ENCODE peak calls at places on chromosomes 7 and 10, in ten cellular contexts. One of them, this sample, is unnamed.
A peak's percentile ranks its signal among the peaks of the same experiment; 100 is the strongest.

GRCh38 chr7:90824386-90825307 is 228.5 kb downstream of the CDK14 start:
- DNase-seq in SW480: no peak
- DNase-seq in nephron progenitor cell: no peak
- DNase-seq in activated CD4-positive, alpha-beta T cell treated with anti-CD3 and anti-CD28 coated beads, Interleukin-2, amount 10 ng/mL, durations not matched to agents 7 days and 5 days: no peak
- DNase-seq in H7: no peak
- DNase-seq in stimulated activated CD4-positive, alpha-beta T cell treated with anti-CD3 and anti-CD28 coated beads, TNF-alpha, amount 100 ng/mL, for 24 hours: no peak
- DNase-seq in endothelial cell: no peak
- DNase-seq in stimulated activated naive CD8-positive, alpha-beta T cell treated with anti-CD3 and anti-CD28 coated beads, Interleukin-15, Interleukin-2, amounts not matched to agents 100 U/mL and 50 U/mL, for 24 hours: no peak
- DNase-seq in NCI-H460: no peak
- DNase-seq in anterior cingulate cortex: no peak
- DNase-seq in this sample: no peak

GRCh38 chr10:124949543-124949942 is 7.6 kb downstream of the ZRANB1 start:
- DNase-seq in stimulated activated naive CD8-positive, alpha-beta T cell treated with anti-CD3 and anti-CD28 coated beads, Interleukin-15, Interleukin-2, amounts not matched to agents 100 U/mL and 50 U/mL, for 24 hours: no peak
- DNase-seq in H7: no peak
- DNase-seq in stimulated activated CD4-positive, alpha-beta T cell treated with anti-CD3 and anti-CD28 coated beads, TNF-alpha, amount 100 ng/mL, for 24 hours: no peak
- DNase-seq in SW480: no peak
- DNase-seq in NCI-H460: no peak
- DNase-seq in activated CD4-positive, alpha-beta T cell treated with anti-CD3 and anti-CD28 coated beads, Interleukin-2, amount 10 ng/mL, durations not matched to agents 7 days and 5 days: no peak
- DNase-seq in endothelial cell: no peak
- DNase-seq in anterior cingulate cortex: no peak
- DNase-seq in nephron progenitor cell: no peak
- DNase-seq in this sample: no peak

GRCh38 chr7:148915211-148915610 is 31.1 kb upstream of the EZH2 start:
- DNase-seq in NCI-H460: no peak
- DNase-seq in H7: no peak
- DNase-seq in endothelial cell: no peak
- DNase-seq in activated CD4-positive, alpha-beta T cell treated with anti-CD3 and anti-CD28 coated beads, Interleukin-2, amount 10 ng/mL, durations not matched to agents 7 days and 5 days: no peak
- DNase-seq in SW480: no peak
- DNase-seq in anterior cingulate cortex: no peak
- DNase-seq in stimulated activated CD4-positive, alpha-beta T cell treated with anti-CD3 and anti-CD28 coated beads, TNF-alpha, amount 100 ng/mL, for 24 hours: no peak
- DNase-seq in stimulated activated naive CD8-positive, alpha-beta T cell treated with anti-CD3 and anti-CD28 coated beads, Interleukin-15, Interleukin-2, amounts not matched to agents 100 U/mL and 50 U/mL, for 24 hours: peak; percentile 35
- DNase-seq in nephron progenitor cell: no peak
- DNase-seq in this sample: no peak

GRCh38 chr7:7972128-7972527 is 3.5 kb downstream of the GLCCI1 start:
- DNase-seq in anterior cingulate cortex: peak; percentile 28
- DNase-seq in stimulated activated CD4-positive, alpha-beta T cell treated with anti-CD3 and anti-CD28 coated beads, TNF-alpha, amount 100 ng/mL, for 24 hours: no peak
- DNase-seq in NCI-H460: no peak
- DNase-seq in H7: no peak
- DNase-seq in nephron progenitor cell: peak; percentile 6
- DNase-seq in endothelial cell: no peak
- DNase-seq in SW480: no peak
- DNase-seq in stimulated activated naive CD8-positive, alpha-beta T cell treated with anti-CD3 and anti-CD28 coated beads, Interleukin-15, Interleukin-2, amounts not matched to agents 100 U/mL and 50 U/mL, for 24 hours: no peak
- DNase-seq in activated CD4-positive, alpha-beta T cell treated with anti-CD3 and anti-CD28 coated beads, Interleukin-2, amount 10 ng/mL, durations not matched to agents 7 days and 5 days: peak; percentile 19
- DNase-seq in this sample: no peak

GRCh38 chr10:60816624-60817023 is 38.3 kb downstream of the CDK1 start:
- DNase-seq in activated CD4-positive, alpha-beta T cell treated with anti-CD3 and anti-CD28 coated beads, Interleukin-2, amount 10 ng/mL, durations not matched to agents 7 days and 5 days: peak; percentile 63
- DNase-seq in stimulated activated CD4-positive, alpha-beta T cell treated with anti-CD3 and anti-CD28 coated beads, TNF-alpha, amount 100 ng/mL, for 24 hours: no peak
- DNase-seq in nephron progenitor cell: peak; percentile 48
- DNase-seq in SW480: peak; percentile 58
- DNase-seq in endothelial cell: peak; percentile 36
- DNase-seq in H7: peak; percentile 43
- DNase-seq in stimulated activated naive CD8-positive, alpha-beta T cell treated with anti-CD3 and anti-CD28 coated beads, Interleukin-15, Interleukin-2, amounts not matched to agents 100 U/mL and 50 U/mL, for 24 hours: peak; percentile 16
- DNase-seq in anterior cingulate cortex: peak; percentile 48
- DNase-seq in NCI-H460: peak; percentile 82
- DNase-seq in this sample: peak; percentile 81

GRCh38 chr10:112208981-112209380 is 25.4 kb upstream of the GPAM start:
- DNase-seq in nephron progenitor cell: no peak
- DNase-seq in endothelial cell: no peak
- DNase-seq in stimulated activated naive CD8-positive, alpha-beta T cell treated with anti-CD3 and anti-CD28 coated beads, Interleukin-15, Interleukin-2, amounts not matched to agents 100 U/mL and 50 U/mL, for 24 hours: no peak
- DNase-seq in activated CD4-positive, alpha-beta T cell treated with anti-CD3 and anti-CD28 coated beads, Interleukin-2, amount 10 ng/mL, durations not matched to agents 7 days and 5 days: no peak
- DNase-seq in SW480: no peak
- DNase-seq in NCI-H460: no peak
- DNase-seq in anterior cingulate cortex: no peak
- DNase-seq in stimulated activated CD4-positive, alpha-beta T cell treated with anti-CD3 and anti-CD28 coated beads, TNF-alpha, amount 100 ng/mL, for 24 hours: no peak
- DNase-seq in H7: no peak
- DNase-seq in this sample: no peak

GRCh38 chr10:48470893-48471805 is 133.7 kb downstream of the ARHGAP22 start:
- DNase-seq in NCI-H460: no peak
- DNase-seq in stimulated activated naive CD8-positive, alpha-beta T cell treated with anti-CD3 and anti-CD28 coated beads, Interleukin-15, Interleukin-2, amounts not matched to agents 100 U/mL and 50 U/mL, for 24 hours: no peak
- DNase-seq in SW480: no peak
- DNase-seq in endothelial cell: no peak
- DNase-seq in activated CD4-positive, alpha-beta T cell treated with anti-CD3 and anti-CD28 coated beads, Interleukin-2, amount 10 ng/mL, durations not matched to agents 7 days and 5 days: no peak
- DNase-seq in H7: peak; percentile 53
- DNase-seq in stimulated activated CD4-positive, alpha-beta T cell treated with anti-CD3 and anti-CD28 coated beads, TNF-alpha, amount 100 ng/mL, for 24 hours: no peak
- DNase-seq in anterior cingulate cortex: no peak
- DNase-seq in nephron progenitor cell: peak; percentile 1
- DNase-seq in this sample: no peak

GRCh38 chr7:20896996-20897395 is 110.3 kb upstream of the SP8 start:
- DNase-seq in activated CD4-positive, alpha-beta T cell treated with anti-CD3 and anti-CD28 coated beads, Interleukin-2, amount 10 ng/mL, durations not matched to agents 7 days and 5 days: no peak
- DNase-seq in SW480: no peak
- DNase-seq in anterior cingulate cortex: no peak
- DNase-seq in stimulated activated CD4-positive, alpha-beta T cell treated with anti-CD3 and anti-CD28 coated beads, TNF-alpha, amount 100 ng/mL, for 24 hours: no peak
- DNase-seq in H7: no peak
- DNase-seq in endothelial cell: no peak
- DNase-seq in stimulated activated naive CD8-positive, alpha-beta T cell treated with anti-CD3 and anti-CD28 coated beads, Interleukin-15, Interleukin-2, amounts not matched to agents 100 U/mL and 50 U/mL, for 24 hours: no peak
- DNase-seq in NCI-H460: no peak
- DNase-seq in nephron progenitor cell: no peak
- DNase-seq in this sample: peak; percentile 71

GRCh38 chr10:87545783-87546182 is 41.1 kb downstream of the MINPP1 start:
- DNase-seq in nephron progenitor cell: no peak
- DNase-seq in SW480: no peak
- DNase-seq in endothelial cell: no peak
- DNase-seq in stimulated activated naive CD8-positive, alpha-beta T cell treated with anti-CD3 and anti-CD28 coated beads, Interleukin-15, Interleukin-2, amounts not matched to agents 100 U/mL and 50 U/mL, for 24 hours: no peak
- DNase-seq in activated CD4-positive, alpha-beta T cell treated with anti-CD3 and anti-CD28 coated beads, Interleukin-2, amount 10 ng/mL, durations not matched to agents 7 days and 5 days: no peak
- DNase-seq in NCI-H460: no peak
- DNase-seq in H7: no peak
- DNase-seq in stimulated activated CD4-positive, alpha-beta T cell treated with anti-CD3 and anti-CD28 coated beads, TNF-alpha, amount 100 ng/mL, for 24 hours: no peak
- DNase-seq in anterior cingulate cortex: no peak
- DNase-seq in this sample: no peak

GRCh38 chr7:25775999-25776736 is 375.8 kb upstream of the NFE2L3 start:
- DNase-seq in stimulated activated naive CD8-positive, alpha-beta T cell treated with anti-CD3 and anti-CD28 coated beads, Interleukin-15, Interleukin-2, amounts not matched to agents 100 U/mL and 50 U/mL, for 24 hours: no peak
- DNase-seq in SW480: no peak
- DNase-seq in NCI-H460: no peak
- DNase-seq in activated CD4-positive, alpha-beta T cell treated with anti-CD3 and anti-CD28 coated beads, Interleukin-2, amount 10 ng/mL, durations not matched to agents 7 days and 5 days: no peak
- DNase-seq in nephron progenitor cell: no peak
- DNase-seq in endothelial cell: no peak
- DNase-seq in anterior cingulate cortex: no peak
- DNase-seq in H7: no peak
- DNase-seq in stimulated activated CD4-positive, alpha-beta T cell treated with anti-CD3 and anti-CD28 coated beads, TNF-alpha, amount 100 ng/mL, for 24 hours: no peak
- DNase-seq in this sample: no peak

GRCh38 chr7:68414631-68415425 is 1183.4 kb upstream of the AUTS2 start:
- DNase-seq in activated CD4-positive, alpha-beta T cell treated with anti-CD3 and anti-CD28 coated beads, Interleukin-2, amount 10 ng/mL, durations not matched to agents 7 days and 5 days: no peak
- DNase-seq in SW480: peak; percentile 13
- DNase-seq in anterior cingulate cortex: no peak
- DNase-seq in stimulated activated naive CD8-positive, alpha-beta T cell treated with anti-CD3 and anti-CD28 coated beads, Interleukin-15, Interleukin-2, amounts not matched to agents 100 U/mL and 50 U/mL, for 24 hours: no peak
- DNase-seq in nephron progenitor cell: no peak
- DNase-seq in endothelial cell: no peak
- DNase-seq in H7: no peak
- DNase-seq in stimulated activated CD4-positive, alpha-beta T cell treated with anti-CD3 and anti-CD28 coated beads, TNF-alpha, amount 100 ng/mL, for 24 hours: no peak
- DNase-seq in NCI-H460: no peak
- DNase-seq in this sample: peak; percentile 63

GRCh38 chr7:21611129-21611528 is 68.3 kb downstream of the DNAH11 start:
- DNase-seq in activated CD4-positive, alpha-beta T cell treated with anti-CD3 and anti-CD28 coated beads, Interleukin-2, amount 10 ng/mL, durations not matched to agents 7 days and 5 days: no peak
- DNase-seq in nephron progenitor cell: no peak
- DNase-seq in stimulated activated CD4-positive, alpha-beta T cell treated with anti-CD3 and anti-CD28 coated beads, TNF-alpha, amount 100 ng/mL, for 24 hours: no peak
- DNase-seq in stimulated activated naive CD8-positive, alpha-beta T cell treated with anti-CD3 and anti-CD28 coated beads, Interleukin-15, Interleukin-2, amounts not matched to agents 100 U/mL and 50 U/mL, for 24 hours: no peak
- DNase-seq in endothelial cell: no peak
- DNase-seq in NCI-H460: no peak
- DNase-seq in SW480: no peak
- DNase-seq in H7: no peak
- DNase-seq in anterior cingulate cortex: no peak
- DNase-seq in this sample: no peak

GRCh38 chr7:40199076-40199802 is 64.4 kb downstream of the SUGCT start:
- DNase-seq in stimulated activated CD4-positive, alpha-beta T cell treated with anti-CD3 and anti-CD28 coated beads, TNF-alpha, amount 100 ng/mL, for 24 hours: no peak
- DNase-seq in endothelial cell: no peak
- DNase-seq in stimulated activated naive CD8-positive, alpha-beta T cell treated with anti-CD3 and anti-CD28 coated beads, Interleukin-15, Interleukin-2, amounts not matched to agents 100 U/mL and 50 U/mL, for 24 hours: no peak
- DNase-seq in NCI-H460: peak; percentile 4
- DNase-seq in SW480: peak; percentile 28
- DNase-seq in nephron progenitor cell: no peak
- DNase-seq in H7: peak; percentile 9
- DNase-seq in anterior cingulate cortex: no peak
- DNase-seq in activated CD4-positive, alpha-beta T cell treated with anti-CD3 and anti-CD28 coated beads, Interleukin-2, amount 10 ng/mL, durations not matched to agents 7 days and 5 days: no peak
- DNase-seq in this sample: peak; percentile 79

GRCh38 chr7:125149151-125149550 is 219.5 kb upstream of the POT1 start:
- DNase-seq in stimulated activated naive CD8-positive, alpha-beta T cell treated with anti-CD3 and anti-CD28 coated beads, Interleukin-15, Interleukin-2, amounts not matched to agents 100 U/mL and 50 U/mL, for 24 hours: no peak
- DNase-seq in NCI-H460: no peak
- DNase-seq in stimulated activated CD4-positive, alpha-beta T cell treated with anti-CD3 and anti-CD28 coated beads, TNF-alpha, amount 100 ng/mL, for 24 hours: no peak
- DNase-seq in endothelial cell: no peak
- DNase-seq in SW480: no peak
- DNase-seq in nephron progenitor cell: no peak
- DNase-seq in H7: no peak
- DNase-seq in anterior cingulate cortex: no peak
- DNase-seq in activated CD4-positive, alpha-beta T cell treated with anti-CD3 and anti-CD28 coated beads, Interleukin-2, amount 10 ng/mL, durations not matched to agents 7 days and 5 days: no peak
- DNase-seq in this sample: no peak

GRCh38 chr7:155456772-155457543 is 971 bp upstream of the EN2 start:
- DNase-seq in H7: peak; percentile 96
- DNase-seq in anterior cingulate cortex: peak; percentile 75
- DNase-seq in SW480: peak; percentile 93
- DNase-seq in nephron progenitor cell: peak; percentile 71
- DNase-seq in NCI-H460: peak; percentile 50
- DNase-seq in endothelial cell: peak; percentile 74
- DNase-seq in stimulated activated naive CD8-positive, alpha-beta T cell treated with anti-CD3 and anti-CD28 coated beads, Interleukin-15, Interleukin-2, amounts not matched to agents 100 U/mL and 50 U/mL, for 24 hours: peak; percentile 51
- DNase-seq in stimulated activated CD4-positive, alpha-beta T cell treated with anti-CD3 and anti-CD28 coated beads, TNF-alpha, amount 100 ng/mL, for 24 hours: no peak
- DNase-seq in activated CD4-positive, alpha-beta T cell treated with anti-CD3 and anti-CD28 coated beads, Interleukin-2, amount 10 ng/mL, durations not matched to agents 7 days and 5 days: no peak
- DNase-seq in this sample: peak; percentile 93

GRCh38 chr7:129423700-129424410 is 10.4 kb upstream of the STRIP2 start:
- DNase-seq in anterior cingulate cortex: no peak
- DNase-seq in endothelial cell: no peak
- DNase-seq in NCI-H460: no peak
- DNase-seq in stimulated activated CD4-positive, alpha-beta T cell treated with anti-CD3 and anti-CD28 coated beads, TNF-alpha, amount 100 ng/mL, for 24 hours: no peak
- DNase-seq in activated CD4-positive, alpha-beta T cell treated with anti-CD3 and anti-CD28 coated beads, Interleukin-2, amount 10 ng/mL, durations not matched to agents 7 days and 5 days: no peak
- DNase-seq in nephron progenitor cell: no peak
- DNase-seq in stimulated activated naive CD8-positive, alpha-beta T cell treated with anti-CD3 and anti-CD28 coated beads, Interleukin-15, Interleukin-2, amounts not matched to agents 100 U/mL and 50 U/mL, for 24 hours: no peak
- DNase-seq in H7: no peak
- DNase-seq in SW480: peak; percentile 32
- DNase-seq in this sample: no peak

GRCh38 chr10:58465641-58466040 is 47.0 kb upstream of the BICC1 start:
- DNase-seq in SW480: no peak
- DNase-seq in activated CD4-positive, alpha-beta T cell treated with anti-CD3 and anti-CD28 coated beads, Interleukin-2, amount 10 ng/mL, durations not matched to agents 7 days and 5 days: no peak
- DNase-seq in stimulated activated CD4-positive, alpha-beta T cell treated with anti-CD3 and anti-CD28 coated beads, TNF-alpha, amount 100 ng/mL, for 24 hours: no peak
- DNase-seq in anterior cingulate cortex: no peak
- DNase-seq in NCI-H460: no peak
- DNase-seq in endothelial cell: no peak
- DNase-seq in nephron progenitor cell: no peak
- DNase-seq in stimulated activated naive CD8-positive, alpha-beta T cell treated with anti-CD3 and anti-CD28 coated beads, Interleukin-15, Interleukin-2, amounts not matched to agents 100 U/mL and 50 U/mL, for 24 hours: no peak
- DNase-seq in H7: no peak
- DNase-seq in this sample: peak; percentile 21